ENCODE peak calls at places on chromosomes 13 and 19, in eight cellular contexts. O is fibroblast of lung, M is H1, X is mammary epithelial cell, V is PC-3, E is neural progenitor cell, S is astrocyte, Q is GM23338. T is an unnamed sample. For H4K20me1, the result is how much of the 10 kb centered on the place peaks cover.

GRCh38 chr19:32372726-32373613 is 27.6 kb downstream of the ZNF507 start:
- DNase-seq in S (no peak), O (no peak), X (no peak), M (no peak), Q (peak), V (no peak), E (no peak), T (no peak)

GRCh38 chr19:48900477-48901452 is 653 bp downstream of the NUCB1 start:
- DNase-seq in M (no peak), S (peak), V (peak), O (peak), X (peak), E (no peak), Q (peak), T (peak)

GRCh38 chr13:46178143-46178542 is 3.8 kb downstream of the LCP1 start:
- DNase-seq in E (no peak), O (no peak), M (no peak), S (no peak), V (no peak), X (no peak), Q (no peak), T (no peak)

GRCh38 chr13:111165611-111166010 is 50.5 kb downstream of the ARHGEF7 start:
- DNase-seq in O (no peak), E (no peak), Q (no peak), V (no peak), M (no peak), X (no peak), S (no peak), T (no peak)

GRCh38 chr19:12075538-12076139 is 11.1 kb downstream of the ZNF844 start:
- DNase-seq in E (no peak), Q (no peak), M (no peak), O (no peak), V (no peak), X (no peak), S (no peak), T (no peak)

GRCh38 chr19:15254547-15254946 is 22.3 kb upstream of the EPHX3 start:
- DNase-seq in S (no peak), V (no peak), X (no peak), M (no peak), Q (no peak), E (no peak), O (no peak), T (no peak)

GRCh38 chr13:46761866-46762265 is 35.1 kb downstream of the ESD start:
- DNase-seq in V (peak), E (no peak), Q (no peak), M (no peak), O (no peak), S (no peak), X (no peak), T (no peak)

GRCh38 chr19:37966211-37967072 is 59.4 kb downstream of the SIPA1L3 start:
- DNase-seq in X (peak), O (peak), M (no peak), E (no peak), S (peak), V (no peak), Q (no peak), T (no peak)

GRCh38 chr19:47839411-47839810 is 17.7 kb downstream of the CRX start:
- DNase-seq in M (no peak), X (no peak), Q (no peak), S (no peak), V (no peak), O (no peak), E (peak), T (no peak)

GRCh38 chr13:102606537-102607309 is 9.9 kb downstream of the TPP2 start:
- DNase-seq in M (no peak), Q (no peak), V (no peak), X (no peak), E (no peak), S (no peak), O (no peak), T (no peak)

GRCh38 chr13:49220035-49220855 is at the start of gene MLNR:
- DNase-seq in E (peak), Q (peak), M (no peak), X (peak), O (peak), S (peak), V (no peak), T (no peak)

GRCh38 chr19:40143612-40144011 is 47.6 kb upstream of the MAP3K10 start:
- DNase-seq in Q (peak), S (no peak), O (no peak), M (no peak), X (no peak), E (no peak), V (no peak), T (peak)

GRCh38 chr13:111346281-111346680 is 25.8 kb downstream of the TEX29 start:
- DNase-seq in S (no peak), V (no peak), O (no peak), Q (no peak), X (no peak), E (no peak), M (no peak), T (no peak)

GRCh38 chr19:54209748-54210494 is 9.3 kb downstream of the RPS9 start:
- DNase-seq in X (peak), E (no peak), M (no peak), O (peak), Q (no peak), V (peak), S (peak), T (no peak)

GRCh38 chr13:29472317-29472961 is 123.0 kb downstream of the SLC7A1 start:
- DNase-seq in S (peak), Q (peak), V (peak), X (peak), E (peak), M (no peak), O (peak), T (peak)

GRCh38 chr19:55669418-55670279 is 5.4 kb upstream of the EPN1 start:
- DNase-seq in V (no peak), E (no peak), X (no peak), M (no peak), O (no peak), Q (no peak), S (no peak), T (no peak)

GRCh38 chr13:33556828-33557227 is 261.1 kb upstream of the RFC3 start:
- DNase-seq in O (no peak), Q (no peak), V (peak), X (peak), M (no peak), E (no peak), S (no peak), T (no peak)

GRCh38 chr19:15120135-15121026 is 13.2 kb downstream of the SYDE1 start:
- DNase-seq in Q (peak), M (no peak), S (no peak), V (no peak), E (no peak), O (no peak), X (no peak), T (no peak)

GRCh38 chr13:23987331-23987730 is 90.0 kb upstream of the C1QTNF9B start:
- DNase-seq in E (no peak), X (no peak), Q (no peak), S (peak), M (no peak), O (peak), V (no peak), T (no peak)

GRCh38 chr13:74770361-74770760 is 636.2 kb upstream of the KLF12 start:
- DNase-seq in Q (no peak), V (peak), E (no peak), X (peak), M (no peak), O (peak), S (peak), T (no peak)

GRCh38 chr19:17784201-17785008 is 10.5 kb upstream of the B3GNT3 start:
- DNase-seq in X (peak), E (peak), M (no peak), S (no peak), V (peak), O (peak), Q (peak), T (peak)

GRCh38 chr19:1690570-1691307 is 38.3 kb upstream of the TCF3 start:
- DNase-seq in O (no peak), M (peak), S (no peak), V (peak), E (peak), X (peak), Q (peak), T (peak)

GRCh38 chr19:3187662-3188511 is 2.2 kb downstream of the NCLN start:
- DNase-seq in Q (no peak), V (no peak), O (no peak), M (no peak), X (no peak), S (no peak), E (no peak), T (no peak)

GRCh38 chr13:110463876-110464510 is 97.5 kb downstream of the RAB20 start:
- DNase-seq in O (peak), X (no peak), S (peak), M (no peak), E (no peak), Q (no peak), V (no peak), T (no peak)

GRCh38 chr19:2282062-2282861 is at the start of gene PEAK3:
- DNase-seq in Q (peak), O (peak), X (no peak), S (peak), M (no peak), E (peak), V (no peak), T (no peak)

GRCh38 chr13:25905411-25906010 is 146.3 kb downstream of the SHISA2 start:
- DNase-seq in M (no peak), O (no peak), S (no peak), E (no peak), Q (no peak), X (no peak), V (peak), T (no peak)

GRCh38 chr19:2759392-2759791 is 19.6 kb upstream of the SLC39A3 start:
- DNase-seq in V (no peak), S (no peak), E (no peak), O (no peak), Q (no peak), X (no peak), M (no peak), T (no peak)

GRCh38 chr19:53432088-53432661 is 391 bp downstream of the ZNF761 start:
- DNase-seq in E (peak), O (peak), V (peak), S (no peak), M (no peak), X (peak), Q (peak), T (peak)

GRCh38 chr19:22945560-22945959 is 57.4 kb downstream of the ZNF728 start:
- DNase-seq in X (no peak), Q (peak), E (peak), S (peak), V (no peak), O (peak), M (no peak), T (peak)

GRCh38 chr19:17947815-17948473 is 15.1 kb downstream of the CCDC124 start:
- DNase-seq in M (peak), S (peak), E (peak), Q (peak), X (peak), O (peak), V (peak), T (peak)

GRCh38 chr13:63636231-63636993 is 2220.8 kb upstream of the PCDH20 start:
- DNase-seq in Q (peak), S (no peak), M (no peak), X (no peak), E (no peak), O (no peak), V (peak), T (no peak)

GRCh38 chr13:28636078-28636477 is 22.9 kb upstream of the POMP start:
- DNase-seq in V (no peak), O (peak), S (peak), X (no peak), E (no peak), M (no peak), Q (no peak), T (no peak)

GRCh38 chr13:46801831-46802230 is 4.9 kb upstream of the ESD start:
- DNase-seq in S (no peak), M (no peak), V (peak), O (peak), X (no peak), E (no peak), Q (no peak), T (no peak)

DNA sequence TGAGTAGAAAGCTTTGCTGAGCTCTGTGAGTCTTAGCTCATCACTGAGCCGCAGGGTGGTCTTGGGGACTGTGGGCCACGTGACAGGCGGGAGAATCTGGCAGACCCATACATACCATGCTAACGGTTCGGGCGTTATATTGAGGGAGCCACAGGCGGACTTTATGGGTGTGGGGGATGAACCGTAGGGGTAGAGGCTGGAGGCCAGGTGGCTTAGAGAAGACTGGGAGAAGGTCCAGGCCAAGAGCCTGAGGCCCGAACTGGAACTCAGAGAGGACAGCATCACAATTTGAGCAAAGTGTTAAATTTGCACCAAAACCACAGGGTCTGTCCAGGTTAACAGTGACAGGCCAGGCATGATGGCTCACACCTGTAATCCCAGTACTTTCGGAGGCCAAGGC is 15.3 kb upstream of the ATF5 start:
- DNase-seq in M (no peak), X (no peak), O (no peak), V (no peak), S (no peak), Q (no peak), E (no peak), T (no peak)
- H4K20me1 ChIP-seq in M (half or more), X (under half), O (under half), V (under half), S (half or more), Q (half or more), E (half or more), T (under half)

GRCh38 chr13:113084943-113085540 is 20.5 kb upstream of the F7 start:
- DNase-seq in X (no peak), M (no peak), O (no peak), V (no peak), S (no peak), Q (no peak), E (no peak), T (no peak)

GRCh38 chr13:113087923-113088690 is 17.5 kb upstream of the F7 start:
- DNase-seq in E (no peak), M (no peak), O (no peak), V (no peak), S (no peak), X (no peak), Q (no peak), T (no peak)

GRCh38 chr13:113084094-113084942 is 21.3 kb upstream of the F7 start:
- DNase-seq in S (no peak), Q (peak), E (no peak), V (no peak), X (no peak), M (no peak), O (no peak), T (no peak)

GRCh38 chr13:113086991-113087922 is 18.3 kb upstream of the F7 start:
- DNase-seq in Q (no peak), S (no peak), M (no peak), E (no peak), O (no peak), X (no peak), V (no peak), T (no peak)

GRCh38 chr13:113086031-113086750 is 19.4 kb upstream of the F7 start:
- DNase-seq in Q (peak), E (peak), X (no peak), V (no peak), M (no peak), O (no peak), S (no peak), T (no peak)
- TF ChIP-seq CTCF in Q (peak), E (peak), X (no peak), V (no peak), M (peak), O (no peak), S (no peak), T (no peak)

GRCh38 chr19:16611121-16611520 is 16.9 kb downstream of the MED26 start:
- DNase-seq in E (no peak), X (no peak), Q (no peak), V (no peak), S (no peak), O (no peak), M (no peak), T (no peak)

GRCh38 chr19:16609511-16609910 is 18.5 kb downstream of the MED26 start:
- DNase-seq in S (no peak), V (no peak), M (no peak), O (no peak), E (no peak), X (no peak), Q (no peak), T (no peak)

GRCh38 chr19:16607819-16608218 is 20.2 kb downstream of the MED26 start:
- DNase-seq in E (no peak), S (no peak), Q (no peak), M (no peak), O (no peak), X (no peak), V (no peak), T (no peak)

GRCh38 chr19:16605552-16605951 is 22.5 kb downstream of the MED26 start:
- DNase-seq in Q (no peak), S (no peak), X (no peak), M (no peak), V (no peak), E (no peak), O (no peak), T (no peak)

GRCh38 chr19:16608290-16608704 is 19.7 kb downstream of the MED26 start:
- DNase-seq in X (peak), V (peak), M (no peak), E (no peak), O (peak), S (peak), Q (no peak), T (no peak)
- H4K20me1 ChIP-seq in X (under half), V (half or more), M (under half), E (half or more), O (under half), S (half or more), Q (half or more), T (under half)

DNA sequence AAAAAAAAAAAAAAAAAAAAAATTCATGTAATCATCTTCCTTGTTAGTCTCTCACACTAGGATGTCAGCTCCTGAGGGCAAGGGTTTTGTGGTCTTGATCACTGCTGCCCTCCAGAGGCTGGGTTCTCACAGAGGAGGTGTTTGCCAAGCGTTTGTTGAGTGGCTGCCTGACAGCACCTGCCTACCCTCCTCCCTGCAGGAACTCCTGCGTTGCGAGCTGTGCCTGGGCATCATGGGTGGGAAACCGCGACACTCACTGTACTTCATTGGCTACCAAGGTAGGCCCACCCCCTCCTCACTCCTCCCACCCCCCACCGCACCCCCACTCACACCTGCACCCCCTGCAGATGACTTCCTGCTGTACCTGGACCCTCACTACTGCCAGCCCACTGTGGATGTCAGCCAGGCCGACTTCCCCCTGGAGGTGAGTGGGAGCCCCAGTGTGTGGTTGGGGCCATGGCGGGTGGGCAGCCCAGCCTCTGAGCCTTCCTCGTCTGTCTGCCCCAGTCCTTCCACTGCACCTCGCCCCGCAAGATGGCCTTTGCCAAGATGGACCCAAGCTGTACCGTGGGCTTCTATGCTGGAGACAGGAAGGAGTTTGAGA is 8.1 kb downstream of the ATG4D start:
- DNase-seq in S (no peak), O (no peak), X (peak), E (no peak), Q (peak), V (peak), M (no peak), T (peak)
- TF ChIP-seq CTCF in S (no peak), O (no peak), X (peak), E (no peak), Q (peak), V (peak), M (peak), T (peak)

GRCh38 chr13:44052843-44053607 is 173.3 kb downstream of the LACC1 start:
- DNase-seq in O (peak), M (no peak), Q (peak), S (peak), E (peak), X (no peak), V (no peak), T (no peak)
- H4K20me1 ChIP-seq in O (under half), M (under half), Q (under half), S (under half), E (under half), X (under half), V (under half), T (under half)

GRCh38 chr13:54614729-54615128 is 1586.1 kb downstream of the OLFM4 start:
- DNase-seq in O (no peak), M (no peak), V (no peak), S (no peak), E (peak), X (no peak), Q (no peak), T (no peak)
- TF ChIP-seq CTCF in O (no peak), M (no peak), V (no peak), S (no peak), E (no peak), X (no peak), Q (no peak), T (no peak)

GRCh38 chr19:8004001-8004400 is 1.4 kb downstream of the ELAVL1 start:
- DNase-seq in X (no peak), V (no peak), M (no peak), S (no peak), O (no peak), Q (no peak), E (no peak), T (no peak)

GRCh38 chr19:7999376-7999775 is 6.1 kb downstream of the ELAVL1 start:
- DNase-seq in X (no peak), V (no peak), E (no peak), Q (no peak), M (no peak), S (no peak), O (no peak), T (no peak)

GRCh38 chr19:8000298-8001038 is 5.0 kb downstream of the ELAVL1 start:
- DNase-seq in V (no peak), S (no peak), O (no peak), M (no peak), Q (no peak), E (no peak), X (no peak), T (no peak)

GRCh38 chr19:8001995-8002849 is 3.2 kb downstream of the ELAVL1 start:
- DNase-seq in O (peak), Q (peak), V (peak), S (peak), X (peak), E (peak), M (peak), T (peak)

GRCh38 chr19:8001651-8001994 is 3.8 kb downstream of the ELAVL1 start:
- DNase-seq in Q (no peak), X (no peak), S (no peak), O (no peak), M (no peak), V (no peak), E (no peak), T (no peak)
- H4K20me1 ChIP-seq in Q (half or more), X (under half), S (half or more), O (under half), M (half or more), V (half or more), E (half or more), T (under half)

DNA sequence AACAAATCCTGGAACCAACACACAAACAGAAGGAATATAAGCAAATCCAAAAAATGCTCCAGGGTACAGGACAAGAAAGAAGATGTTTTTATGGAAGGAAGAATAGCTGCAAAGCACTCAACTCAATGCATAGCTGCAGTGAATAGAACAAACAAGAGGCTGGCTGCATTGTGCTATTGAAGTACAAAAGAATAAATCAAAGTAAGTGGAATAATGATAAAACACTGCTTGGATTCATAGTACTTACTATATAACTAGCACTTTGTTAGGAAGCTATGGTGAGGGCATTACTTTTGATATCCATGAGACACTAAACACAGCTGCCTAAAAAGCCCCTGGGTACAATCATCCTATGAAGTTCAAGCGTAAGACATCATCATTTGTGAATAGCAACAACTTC is 350.2 kb downstream of the PCDH9 start:
- DNase-seq in X (no peak), O (no peak), V (no peak), E (no peak), M (no peak), Q (no peak), S (no peak), T (no peak)
- TF ChIP-seq CTCF in X (no peak), O (no peak), V (no peak), E (no peak), M (no peak), Q (no peak), S (no peak), T (no peak)

DNA sequence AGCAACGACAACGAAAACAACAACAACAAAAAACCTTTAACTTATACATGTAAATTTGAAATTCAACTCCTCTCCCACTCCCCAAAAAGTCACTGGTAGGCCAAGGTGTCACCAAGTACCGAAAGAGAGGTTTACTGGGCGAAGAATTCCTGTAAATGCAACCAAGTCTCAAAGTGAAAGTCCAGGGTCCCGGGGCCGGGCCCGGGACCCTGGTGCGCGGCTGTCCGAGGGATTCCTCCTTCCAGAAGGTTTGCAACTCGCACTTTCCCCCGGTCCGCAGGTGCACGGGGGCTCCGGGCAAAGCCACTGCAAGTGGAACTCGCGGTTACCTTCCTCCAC is 1.1 kb downstream of the STK24 start:
- DNase-seq in V (no peak), Q (no peak), O (no peak), M (no peak), S (no peak), X (no peak), E (no peak), T (peak)
- H4K20me1 ChIP-seq in V (under half), Q (under half), O (under half), M (under half), S (under half), X (under half), E (half or more), T (under half)

T was measured in OCI-LY7.